ENCODE peak calls at places on chromosomes 16 and 17, in six cellular contexts. One of them, this sample, is unnamed. For H3K4me1, the result is how much of the 10 kb centered on the place peaks cover.

GRCh38 chr17:40922239-40922638 is 15.2 kb downstream of the KRT23 start:
- DNase-seq in naive thymus-derived CD4-positive, alpha-beta T cell: no peak
- DNase-seq in small intestine: no peak
- DNase-seq in heart left ventricle: no peak
- DNase-seq in suprapubic skin: no peak
- DNase-seq in HCT116: no peak
- DNase-seq in this sample: no peak

GRCh38 chr16:85541181-85541580 is 71.9 kb upstream of the GSE1 start:
- DNase-seq in naive thymus-derived CD4-positive, alpha-beta T cell: no peak
- DNase-seq in small intestine: no peak
- DNase-seq in heart left ventricle: no peak
- DNase-seq in suprapubic skin: no peak
- DNase-seq in HCT116: no peak
- DNase-seq in this sample: no peak

GRCh38 chr16:85718153-85718477 is 29.4 kb upstream of the GINS2 start:
- DNase-seq in naive thymus-derived CD4-positive, alpha-beta T cell: no peak
- DNase-seq in small intestine: no peak
- DNase-seq in heart left ventricle: no peak
- DNase-seq in suprapubic skin: no peak
- DNase-seq in HCT116: no peak
- DNase-seq in this sample: no peak

GRCh38 chr17:81160747-81161453 is 4.4 kb upstream of the PVALEF start:
- DNase-seq in naive thymus-derived CD4-positive, alpha-beta T cell: no peak
- DNase-seq in small intestine: no peak
- DNase-seq in heart left ventricle: no peak
- DNase-seq in suprapubic skin: no peak
- DNase-seq in HCT116: no peak
- DNase-seq in this sample: peak

GRCh38 chr16:22186517-22186916 is 19.6 kb upstream of the EEF2K start:
- DNase-seq in naive thymus-derived CD4-positive, alpha-beta T cell: no peak
- DNase-seq in small intestine: no peak
- DNase-seq in heart left ventricle: no peak
- DNase-seq in suprapubic skin: no peak
- DNase-seq in HCT116: no peak
- DNase-seq in this sample: no peak

GRCh38 chr17:2181206-2181983 is 122.2 kb downstream of the SMG6 start:
- DNase-seq in naive thymus-derived CD4-positive, alpha-beta T cell: no peak
- DNase-seq in small intestine: no peak
- DNase-seq in heart left ventricle: peak
- DNase-seq in suprapubic skin: no peak
- DNase-seq in HCT116: no peak
- DNase-seq in this sample: peak

GRCh38 chr16:2826591-2827480 is 3.3 kb upstream of the ZG16B start:
- DNase-seq in naive thymus-derived CD4-positive, alpha-beta T cell: no peak
- DNase-seq in small intestine: no peak
- DNase-seq in heart left ventricle: no peak
- DNase-seq in suprapubic skin: peak
- DNase-seq in HCT116: no peak
- DNase-seq in this sample: no peak

GRCh38 chr17:82297804-82298537 is 19.4 kb downstream of the CD7 start:
- DNase-seq in naive thymus-derived CD4-positive, alpha-beta T cell: peak
- DNase-seq in small intestine: peak
- DNase-seq in heart left ventricle: peak
- DNase-seq in suprapubic skin: peak
- DNase-seq in HCT116: no peak
- DNase-seq in this sample: peak

GRCh38 chr17:62746941-62747340 is 61.2 kb downstream of the MARCHF10 start:
- DNase-seq in naive thymus-derived CD4-positive, alpha-beta T cell: no peak
- DNase-seq in small intestine: no peak
- DNase-seq in heart left ventricle: no peak
- DNase-seq in suprapubic skin: no peak
- DNase-seq in HCT116: no peak
- DNase-seq in this sample: no peak

GRCh38 chr16:50841081-50841886 is 99.4 kb downstream of the CYLD start:
- DNase-seq in naive thymus-derived CD4-positive, alpha-beta T cell: peak
- DNase-seq in small intestine: peak
- DNase-seq in heart left ventricle: no peak
- DNase-seq in suprapubic skin: peak
- DNase-seq in HCT116: no peak
- DNase-seq in this sample: no peak

GRCh38 chr16:56614549-56614991 is 6.2 kb downstream of the MT2A start:
- DNase-seq in naive thymus-derived CD4-positive, alpha-beta T cell: no peak
- DNase-seq in small intestine: no peak
- DNase-seq in heart left ventricle: no peak
- DNase-seq in suprapubic skin: no peak
- DNase-seq in HCT116: no peak
- DNase-seq in this sample: no peak

GRCh38 chr16:47938272-47938671 is 217.5 kb downstream of the ABCC12 start:
- DNase-seq in naive thymus-derived CD4-positive, alpha-beta T cell: no peak
- DNase-seq in small intestine: no peak
- DNase-seq in heart left ventricle: no peak
- DNase-seq in suprapubic skin: no peak
- DNase-seq in HCT116: no peak
- DNase-seq in this sample: no peak

DNA sequence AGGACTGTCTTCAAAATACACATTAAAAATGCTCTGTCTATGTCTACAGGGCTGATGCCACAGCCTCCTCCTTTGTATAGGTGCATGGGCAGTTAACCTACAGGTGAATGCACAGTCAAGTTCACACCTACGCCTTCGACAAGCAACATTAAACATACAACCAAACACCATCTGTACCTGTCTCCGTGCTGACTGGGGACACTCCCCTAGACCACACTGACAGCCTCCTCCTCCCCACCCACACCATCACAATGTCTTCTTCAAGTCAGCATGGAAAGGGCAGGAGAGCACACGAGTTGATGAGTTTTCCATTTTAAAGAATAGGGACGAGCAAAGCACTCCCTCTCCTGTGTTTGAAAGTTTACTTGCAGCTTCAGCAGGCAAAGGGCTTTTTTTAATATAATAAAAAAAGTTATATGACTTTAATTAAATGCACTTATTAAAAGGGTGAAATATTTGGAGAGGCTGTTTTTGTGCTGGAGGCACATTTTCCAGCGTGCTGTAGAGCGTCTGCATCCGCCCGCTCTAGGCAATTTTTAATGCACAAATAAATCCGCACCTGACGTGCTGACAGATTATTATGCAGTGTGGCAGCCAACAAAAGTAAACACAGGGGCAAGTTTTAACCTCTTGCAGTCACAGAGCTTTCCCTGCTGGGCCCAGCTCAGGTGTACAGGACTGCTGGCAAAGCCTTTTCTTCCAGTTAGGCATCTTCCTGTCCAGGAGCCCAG is 367.9 kb downstream of the SOX9 start:
- DNase-seq in naive thymus-derived CD4-positive, alpha-beta T cell: no peak
- DNase-seq in small intestine: peak
- DNase-seq in heart left ventricle: no peak
- DNase-seq in suprapubic skin: no peak
- DNase-seq in HCT116: no peak
- DNase-seq in this sample: no peak
- H3K4me1 ChIP-seq in naive thymus-derived CD4-positive, alpha-beta T cell: under half
- H3K4me1 ChIP-seq in small intestine: under half
- H3K4me1 ChIP-seq in heart left ventricle: under half
- H3K4me1 ChIP-seq in suprapubic skin: under half
- H3K4me1 ChIP-seq in HCT116: under half
- H3K4me1 ChIP-seq in this sample: under half

GRCh38 chr17:59355695-59356323 is 24.4 kb downstream of the YPEL2 start:
- DNase-seq in naive thymus-derived CD4-positive, alpha-beta T cell: no peak
- DNase-seq in small intestine: no peak
- DNase-seq in heart left ventricle: no peak
- DNase-seq in suprapubic skin: no peak
- DNase-seq in HCT116: no peak
- DNase-seq in this sample: no peak
- H3K4me1 ChIP-seq in naive thymus-derived CD4-positive, alpha-beta T cell: under half
- H3K4me1 ChIP-seq in small intestine: under half
- H3K4me1 ChIP-seq in heart left ventricle: under half
- H3K4me1 ChIP-seq in suprapubic skin: under half
- H3K4me1 ChIP-seq in HCT116: under half
- H3K4me1 ChIP-seq in this sample: under half

GRCh38 chr17:66466421-66466820 is 164.0 kb downstream of the PRKCA start:
- DNase-seq in naive thymus-derived CD4-positive, alpha-beta T cell: no peak
- DNase-seq in small intestine: no peak
- DNase-seq in heart left ventricle: no peak
- DNase-seq in suprapubic skin: no peak
- DNase-seq in HCT116: no peak
- DNase-seq in this sample: no peak
- H3K4me1 ChIP-seq in naive thymus-derived CD4-positive, alpha-beta T cell: under half
- H3K4me1 ChIP-seq in small intestine: under half
- H3K4me1 ChIP-seq in heart left ventricle: under half
- H3K4me1 ChIP-seq in suprapubic skin: half or more
- H3K4me1 ChIP-seq in HCT116: half or more
- H3K4me1 ChIP-seq in this sample: under half

GRCh38 chr16:9969580-9969979 is 212.6 kb downstream of the GRIN2A start:
- DNase-seq in naive thymus-derived CD4-positive, alpha-beta T cell: no peak
- DNase-seq in small intestine: no peak
- DNase-seq in heart left ventricle: no peak
- DNase-seq in suprapubic skin: no peak
- DNase-seq in HCT116: no peak
- DNase-seq in this sample: no peak
- H3K4me1 ChIP-seq in naive thymus-derived CD4-positive, alpha-beta T cell: under half
- H3K4me1 ChIP-seq in small intestine: under half
- H3K4me1 ChIP-seq in heart left ventricle: under half
- H3K4me1 ChIP-seq in suprapubic skin: under half
- H3K4me1 ChIP-seq in HCT116: under half
- H3K4me1 ChIP-seq in this sample: under half

DNA sequence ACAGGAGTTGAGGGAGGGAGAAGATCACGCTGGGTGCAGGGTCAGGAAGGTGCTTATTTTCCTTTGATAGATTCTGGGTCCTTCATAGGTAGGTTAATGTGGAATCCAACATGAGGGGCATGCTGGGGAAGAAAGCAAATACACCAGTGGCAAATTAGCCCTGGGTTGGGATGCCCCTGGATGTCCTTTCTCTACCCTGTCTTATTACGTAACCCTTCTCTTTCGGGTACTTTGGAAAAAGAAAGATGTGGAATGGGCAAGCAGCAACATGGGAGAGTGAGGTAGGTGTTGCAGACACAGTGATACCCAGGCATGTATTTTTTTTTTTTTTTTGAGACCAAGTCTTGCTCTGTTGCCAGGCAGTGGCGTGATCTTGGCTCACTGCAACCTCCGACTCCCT is 9.1 kb downstream of the SLC7A6 start:
- DNase-seq in naive thymus-derived CD4-positive, alpha-beta T cell: no peak
- DNase-seq in small intestine: no peak
- DNase-seq in heart left ventricle: no peak
- DNase-seq in suprapubic skin: no peak
- DNase-seq in HCT116: no peak
- DNase-seq in this sample: no peak
- H3K4me1 ChIP-seq in naive thymus-derived CD4-positive, alpha-beta T cell: half or more
- H3K4me1 ChIP-seq in small intestine: under half
- H3K4me1 ChIP-seq in heart left ventricle: under half
- H3K4me1 ChIP-seq in suprapubic skin: half or more
- H3K4me1 ChIP-seq in HCT116: under half
- H3K4me1 ChIP-seq in this sample: under half

GRCh38 chr17:43532581-43532980 is 13.6 kb downstream of the ETV4 start:
- DNase-seq in naive thymus-derived CD4-positive, alpha-beta T cell: no peak
- DNase-seq in small intestine: peak
- DNase-seq in heart left ventricle: no peak
- DNase-seq in suprapubic skin: no peak
- DNase-seq in HCT116: no peak
- DNase-seq in this sample: peak
- H3K4me1 ChIP-seq in naive thymus-derived CD4-positive, alpha-beta T cell: under half
- H3K4me1 ChIP-seq in small intestine: under half
- H3K4me1 ChIP-seq in heart left ventricle: under half
- H3K4me1 ChIP-seq in suprapubic skin: under half
- H3K4me1 ChIP-seq in HCT116: under half
- H3K4me1 ChIP-seq in this sample: under half

GRCh38 chr16:89720520-89720858 is 209 bp downstream of the VPS9D1 start:
- DNase-seq in naive thymus-derived CD4-positive, alpha-beta T cell: no peak
- DNase-seq in small intestine: peak
- DNase-seq in heart left ventricle: peak
- DNase-seq in suprapubic skin: no peak
- DNase-seq in HCT116: no peak
- DNase-seq in this sample: peak
- H3K4me1 ChIP-seq in naive thymus-derived CD4-positive, alpha-beta T cell: under half
- H3K4me1 ChIP-seq in small intestine: under half
- H3K4me1 ChIP-seq in heart left ventricle: under half
- H3K4me1 ChIP-seq in suprapubic skin: under half
- H3K4me1 ChIP-seq in HCT116: half or more
- H3K4me1 ChIP-seq in this sample: under half